ENCODE peak calls at places on chromosomes 2 and 18, in six cellular contexts. One of them, this sample, is unnamed.

GRCh38 chr2:140947236-140947635 is 1183.6 kb downstream of the LRP1B start:
- DNase-seq in dorsolateral prefrontal cortex: no peak
- DNase-seq in D721Med: no peak
- DNase-seq in AG10803: no peak
- DNase-seq in sigmoid colon: no peak
- DNase-seq in neural progenitor cell: no peak
- DNase-seq in this sample: no peak

GRCh38 chr2:232645061-232645460 is 11.7 kb downstream of the EFHD1 start:
- DNase-seq in dorsolateral prefrontal cortex: no peak
- DNase-seq in D721Med: no peak
- DNase-seq in AG10803: no peak
- DNase-seq in sigmoid colon: no peak
- DNase-seq in neural progenitor cell: no peak
- DNase-seq in this sample: no peak

GRCh38 chr2:10901160-10901559 is 10.6 kb upstream of the KCNF1 start:
- DNase-seq in dorsolateral prefrontal cortex: no peak
- DNase-seq in D721Med: no peak
- DNase-seq in AG10803: peak
- DNase-seq in sigmoid colon: no peak
- DNase-seq in neural progenitor cell: no peak
- DNase-seq in this sample: no peak

GRCh38 chr18:79642626-79643025 is 37.0 kb upstream of the CTDP1 start:
- DNase-seq in dorsolateral prefrontal cortex: no peak
- DNase-seq in D721Med: no peak
- DNase-seq in AG10803: peak
- DNase-seq in sigmoid colon: no peak
- DNase-seq in neural progenitor cell: no peak
- DNase-seq in this sample: peak

GRCh38 chr2:46983065-46983801 is 67.6 kb upstream of the MCFD2 start:
- DNase-seq in dorsolateral prefrontal cortex: no peak
- DNase-seq in D721Med: no peak
- DNase-seq in AG10803: peak
- DNase-seq in sigmoid colon: no peak
- DNase-seq in neural progenitor cell: no peak
- DNase-seq in this sample: peak

GRCh38 chr2:61268249-61268648 is 106.3 kb downstream of the C2orf74 start:
- DNase-seq in dorsolateral prefrontal cortex: no peak
- DNase-seq in D721Med: no peak
- DNase-seq in AG10803: no peak
- DNase-seq in sigmoid colon: no peak
- DNase-seq in neural progenitor cell: no peak
- DNase-seq in this sample: no peak

GRCh38 chr2:71500426-71501079 is 47.2 kb downstream of the DYSF start:
- DNase-seq in dorsolateral prefrontal cortex: no peak
- DNase-seq in D721Med: no peak
- DNase-seq in AG10803: no peak
- DNase-seq in sigmoid colon: peak
- DNase-seq in neural progenitor cell: no peak
- DNase-seq in this sample: no peak

GRCh38 chr2:218993345-218994315 is at the start of gene CRYBA2:
- DNase-seq in dorsolateral prefrontal cortex: no peak
- DNase-seq in D721Med: no peak
- DNase-seq in AG10803: no peak
- DNase-seq in sigmoid colon: no peak
- DNase-seq in neural progenitor cell: peak
- DNase-seq in this sample: peak

GRCh38 chr2:104163611-104164157 is 690.2 kb upstream of the POU3F3 start:
- DNase-seq in dorsolateral prefrontal cortex: no peak
- DNase-seq in D721Med: no peak
- DNase-seq in AG10803: no peak
- DNase-seq in sigmoid colon: no peak
- DNase-seq in neural progenitor cell: no peak
- DNase-seq in this sample: no peak

GRCh38 chr18:32160547-32160946 is 29.3 kb upstream of the MEP1B start:
- DNase-seq in dorsolateral prefrontal cortex: no peak
- DNase-seq in D721Med: no peak
- DNase-seq in AG10803: no peak
- DNase-seq in sigmoid colon: no peak
- DNase-seq in neural progenitor cell: no peak
- DNase-seq in this sample: no peak

GRCh38 chr2:239461551-239462515 is 61.0 kb upstream of the HDAC4 start:
- DNase-seq in dorsolateral prefrontal cortex: peak
- DNase-seq in D721Med: no peak
- DNase-seq in AG10803: no peak
- DNase-seq in sigmoid colon: peak
- DNase-seq in neural progenitor cell: no peak
- DNase-seq in this sample: no peak

GRCh38 chr2:133955174-133955573 is 298.7 kb upstream of the MGAT5 start:
- DNase-seq in dorsolateral prefrontal cortex: no peak
- DNase-seq in D721Med: no peak
- DNase-seq in AG10803: no peak
- DNase-seq in sigmoid colon: no peak
- DNase-seq in neural progenitor cell: no peak
- DNase-seq in this sample: no peak

GRCh38 chr2:239319261-239319661 is 81.6 kb downstream of the HDAC4 start:
- DNase-seq in dorsolateral prefrontal cortex: no peak
- DNase-seq in D721Med: no peak
- DNase-seq in AG10803: peak
- DNase-seq in sigmoid colon: peak
- DNase-seq in neural progenitor cell: no peak
- DNase-seq in this sample: no peak

GRCh38 chr2:28449489-28450395 is 46.1 kb upstream of the PLB1 start:
- DNase-seq in dorsolateral prefrontal cortex: no peak
- DNase-seq in D721Med: no peak
- DNase-seq in AG10803: no peak
- DNase-seq in sigmoid colon: peak
- DNase-seq in neural progenitor cell: no peak
- DNase-seq in this sample: no peak

GRCh38 chr2:172323256-172323655 is 104.1 kb upstream of the ITGA6 start:
- DNase-seq in dorsolateral prefrontal cortex: no peak
- DNase-seq in D721Med: no peak
- DNase-seq in AG10803: no peak
- DNase-seq in sigmoid colon: no peak
- DNase-seq in neural progenitor cell: no peak
- DNase-seq in this sample: no peak

GRCh38 chr2:159939946-159940345 is 122.5 kb downstream of the PLA2R1 start:
- DNase-seq in dorsolateral prefrontal cortex: no peak
- DNase-seq in D721Med: no peak
- DNase-seq in AG10803: peak
- DNase-seq in sigmoid colon: no peak
- DNase-seq in neural progenitor cell: no peak
- DNase-seq in this sample: peak

GRCh38 chr2:10426726-10427567 is 21.2 kb downstream of the ODC1 start:
- DNase-seq in dorsolateral prefrontal cortex: no peak
- DNase-seq in D721Med: no peak
- DNase-seq in AG10803: peak
- DNase-seq in sigmoid colon: no peak
- DNase-seq in neural progenitor cell: peak
- DNase-seq in this sample: no peak

GRCh38 chr18:58314284-58314683 is 270.3 kb downstream of the NEDD4L start:
- DNase-seq in dorsolateral prefrontal cortex: no peak
- DNase-seq in D721Med: no peak
- DNase-seq in AG10803: peak
- DNase-seq in sigmoid colon: peak
- DNase-seq in neural progenitor cell: no peak
- DNase-seq in this sample: no peak

GRCh38 chr2:25032094-25032493 is 9.8 kb upstream of the EFR3B start:
- DNase-seq in dorsolateral prefrontal cortex: no peak
- DNase-seq in D721Med: no peak
- DNase-seq in AG10803: peak
- DNase-seq in sigmoid colon: no peak
- DNase-seq in neural progenitor cell: no peak
- DNase-seq in this sample: no peak

GRCh38 chr18:33870059-33870458 is 292.0 kb downstream of the ASXL3 start:
- DNase-seq in dorsolateral prefrontal cortex: no peak
- DNase-seq in D721Med: no peak
- DNase-seq in AG10803: peak
- DNase-seq in sigmoid colon: no peak
- DNase-seq in neural progenitor cell: no peak
- DNase-seq in this sample: no peak

GRCh38 chr2:163877316-163877715 is 141.5 kb upstream of the FIGN start:
- DNase-seq in dorsolateral prefrontal cortex: no peak
- DNase-seq in D721Med: no peak
- DNase-seq in AG10803: peak
- DNase-seq in sigmoid colon: no peak
- DNase-seq in neural progenitor cell: no peak
- DNase-seq in this sample: no peak

GRCh38 chr2:1564506-1564905 is 151.2 kb downstream of the TPO start:
- DNase-seq in dorsolateral prefrontal cortex: no peak
- DNase-seq in D721Med: no peak
- DNase-seq in AG10803: no peak
- DNase-seq in sigmoid colon: peak
- DNase-seq in neural progenitor cell: no peak
- DNase-seq in this sample: no peak

GRCh38 chr18:499351-500229 is 911 bp downstream of the COLEC12 start:
- DNase-seq in dorsolateral prefrontal cortex: no peak
- DNase-seq in D721Med: no peak
- DNase-seq in AG10803: peak
- DNase-seq in sigmoid colon: peak
- DNase-seq in neural progenitor cell: peak
- DNase-seq in this sample: no peak

GRCh38 chr2:113342650-113343049 is 63.9 kb upstream of the PAX8 start:
- DNase-seq in dorsolateral prefrontal cortex: no peak
- DNase-seq in D721Med: no peak
- DNase-seq in AG10803: no peak
- DNase-seq in sigmoid colon: no peak
- DNase-seq in neural progenitor cell: no peak
- DNase-seq in this sample: no peak

GRCh38 chr2:109260886-109261700 is 132.1 kb downstream of the SH3RF3 start:
- DNase-seq in dorsolateral prefrontal cortex: no peak
- DNase-seq in D721Med: no peak
- DNase-seq in AG10803: peak
- DNase-seq in sigmoid colon: peak
- DNase-seq in neural progenitor cell: peak
- DNase-seq in this sample: no peak

GRCh38 chr18:45753251-45753650 is 29.3 kb downstream of the SLC14A1 start:
- DNase-seq in dorsolateral prefrontal cortex: no peak
- DNase-seq in D721Med: no peak
- DNase-seq in AG10803: no peak
- DNase-seq in sigmoid colon: no peak
- DNase-seq in neural progenitor cell: no peak
- DNase-seq in this sample: no peak

GRCh38 chr2:73257425-73258125 is 23.5 kb downstream of the CCT7 start:
- DNase-seq in dorsolateral prefrontal cortex: no peak
- DNase-seq in D721Med: no peak
- DNase-seq in AG10803: no peak
- DNase-seq in sigmoid colon: no peak
- DNase-seq in neural progenitor cell: no peak
- DNase-seq in this sample: no peak

DNA sequence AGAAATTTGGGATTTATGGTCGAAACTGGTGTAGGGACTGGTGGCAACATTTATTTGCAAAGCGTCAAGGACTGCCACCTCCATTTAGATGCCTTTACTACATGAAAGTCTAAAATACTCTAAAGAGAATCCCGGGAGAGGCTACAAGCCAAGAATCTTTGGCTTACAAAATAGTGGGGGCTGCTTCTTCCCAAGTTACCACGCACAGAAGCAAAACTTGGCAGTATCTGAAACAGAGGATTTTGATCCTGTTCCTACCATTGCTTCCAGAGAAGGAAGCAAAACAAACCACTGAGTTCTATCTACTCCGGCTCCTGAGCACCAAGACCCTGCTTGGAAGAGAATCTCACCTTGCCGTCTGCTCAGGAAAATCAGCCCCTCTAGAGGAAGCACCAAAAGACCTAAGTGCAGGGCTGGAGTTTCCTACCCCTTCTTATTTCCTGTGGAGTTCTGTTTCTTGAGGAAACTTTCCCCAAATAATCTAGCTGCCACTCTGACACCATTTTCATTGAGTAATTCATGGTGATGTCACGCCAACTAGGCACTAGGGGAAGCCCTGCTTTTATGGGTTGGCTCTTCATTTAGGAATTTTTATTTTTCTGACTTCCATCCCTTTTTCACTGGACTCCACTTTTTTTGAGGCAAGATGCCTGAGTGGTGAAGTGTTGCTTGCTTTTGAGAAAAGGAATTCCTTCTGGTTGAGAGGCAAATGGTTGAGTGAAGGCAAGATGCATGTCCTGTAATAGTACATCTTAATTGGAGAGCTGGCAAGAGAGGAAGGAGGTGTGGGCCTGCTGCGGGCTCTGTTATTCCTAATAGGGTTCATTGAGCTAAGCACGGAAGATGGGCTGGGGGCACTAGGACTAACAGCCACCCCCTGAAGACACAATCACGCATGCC is 36.8 kb upstream of the EML4 start:
- DNase-seq in dorsolateral prefrontal cortex: no peak
- DNase-seq in D721Med: no peak
- DNase-seq in AG10803: peak
- DNase-seq in sigmoid colon: no peak
- DNase-seq in neural progenitor cell: no peak
- DNase-seq in this sample: no peak
- TF ChIP-seq CTCF in dorsolateral prefrontal cortex: no peak
- TF ChIP-seq CTCF in D721Med: no peak
- TF ChIP-seq CTCF in AG10803: no peak
- TF ChIP-seq CTCF in sigmoid colon: no peak
- TF ChIP-seq CTCF in neural progenitor cell: no peak
- TF ChIP-seq CTCF in this sample: no peak

DNA sequence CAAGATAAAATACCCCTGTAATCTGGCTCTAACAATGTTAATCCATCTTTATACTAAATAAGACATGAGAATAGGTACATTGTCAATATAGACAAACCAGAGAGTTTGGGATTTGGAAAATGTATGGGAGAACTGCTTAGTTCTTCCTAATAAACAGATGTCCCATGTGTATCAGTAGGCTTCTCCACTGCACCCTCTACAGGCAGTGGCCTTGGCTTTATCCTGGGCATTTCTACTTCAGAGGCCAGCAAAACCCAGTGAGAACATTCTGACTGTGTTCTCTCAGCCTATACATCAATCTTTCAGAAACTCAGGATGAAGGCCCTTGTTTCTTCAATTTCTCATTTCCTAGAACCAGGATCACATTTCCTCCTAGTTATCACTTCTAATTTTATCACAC is 1167.5 kb upstream of the ACVR2A start:
- DNase-seq in dorsolateral prefrontal cortex: no peak
- DNase-seq in D721Med: no peak
- DNase-seq in AG10803: no peak
- DNase-seq in sigmoid colon: no peak
- DNase-seq in neural progenitor cell: no peak
- DNase-seq in this sample: no peak
- TF ChIP-seq CTCF in dorsolateral prefrontal cortex: no peak
- TF ChIP-seq CTCF in D721Med: no peak
- TF ChIP-seq CTCF in AG10803: peak
- TF ChIP-seq CTCF in sigmoid colon: no peak
- TF ChIP-seq CTCF in neural progenitor cell: no peak
- TF ChIP-seq CTCF in this sample: no peak

GRCh38 chr2:105896765-105897163 is 152.1 kb downstream of the NCK2 start:
- DNase-seq in dorsolateral prefrontal cortex: no peak
- DNase-seq in D721Med: no peak
- DNase-seq in AG10803: no peak
- DNase-seq in sigmoid colon: no peak
- DNase-seq in neural progenitor cell: peak
- DNase-seq in this sample: no peak
- TF ChIP-seq CTCF in dorsolateral prefrontal cortex: no peak
- TF ChIP-seq CTCF in D721Med: peak
- TF ChIP-seq CTCF in AG10803: no peak
- TF ChIP-seq CTCF in sigmoid colon: no peak
- TF ChIP-seq CTCF in neural progenitor cell: peak
- TF ChIP-seq CTCF in this sample: no peak

GRCh38 chr2:143575340-143575739 is 446.1 kb downstream of the ARHGAP15 start:
- DNase-seq in dorsolateral prefrontal cortex: no peak
- DNase-seq in D721Med: no peak
- DNase-seq in AG10803: no peak
- DNase-seq in sigmoid colon: no peak
- DNase-seq in neural progenitor cell: peak
- DNase-seq in this sample: no peak
- TF ChIP-seq CTCF in dorsolateral prefrontal cortex: peak
- TF ChIP-seq CTCF in D721Med: peak
- TF ChIP-seq CTCF in AG10803: peak
- TF ChIP-seq CTCF in sigmoid colon: no peak
- TF ChIP-seq CTCF in neural progenitor cell: peak
- TF ChIP-seq CTCF in this sample: peak

GRCh38 chr18:71287268-71287667 is 998.4 kb downstream of the SOCS6 start:
- DNase-seq in dorsolateral prefrontal cortex: no peak
- DNase-seq in D721Med: no peak
- DNase-seq in AG10803: no peak
- DNase-seq in sigmoid colon: no peak
- DNase-seq in neural progenitor cell: no peak
- DNase-seq in this sample: no peak
- TF ChIP-seq CTCF in dorsolateral prefrontal cortex: no peak
- TF ChIP-seq CTCF in D721Med: no peak
- TF ChIP-seq CTCF in AG10803: no peak
- TF ChIP-seq CTCF in sigmoid colon: no peak
- TF ChIP-seq CTCF in neural progenitor cell: no peak
- TF ChIP-seq CTCF in this sample: no peak